ENCODE peak calls at places on chromosome 15, in five cellular contexts. One of them, this sample, is unnamed.

GRCh38 chr15:88625943-88626741 is 5.0 kb downstream of the AEN start:
- DNase-seq in non-pigmented ciliary epithelial cell: no peak
- DNase-seq in endothelial cell: no peak
- DNase-seq in activated CD8-positive, alpha-beta T cell treated with anti-CD3 and anti-CD28 coated beads for 36 hours: no peak
- DNase-seq in SJSA1: no peak
- DNase-seq in this sample: no peak

GRCh38 chr15:99239545-99240198 is 9.7 kb downstream of the TTC23 start:
- DNase-seq in non-pigmented ciliary epithelial cell: no peak
- DNase-seq in endothelial cell: no peak
- DNase-seq in activated CD8-positive, alpha-beta T cell treated with anti-CD3 and anti-CD28 coated beads for 36 hours: peak; percentile 48
- DNase-seq in SJSA1: no peak
- DNase-seq in this sample: no peak

GRCh38 chr15:60917469-60918130 is 311.5 kb downstream of the RORA start:
- DNase-seq in non-pigmented ciliary epithelial cell: no peak
- DNase-seq in endothelial cell: no peak
- DNase-seq in activated CD8-positive, alpha-beta T cell treated with anti-CD3 and anti-CD28 coated beads for 36 hours: no peak
- DNase-seq in SJSA1: no peak
- DNase-seq in this sample: no peak

GRCh38 chr15:94015324-94015723 is 216.0 kb upstream of the MCTP2 start:
- DNase-seq in non-pigmented ciliary epithelial cell: no peak
- DNase-seq in endothelial cell: no peak
- DNase-seq in activated CD8-positive, alpha-beta T cell treated with anti-CD3 and anti-CD28 coated beads for 36 hours: no peak
- DNase-seq in SJSA1: no peak
- DNase-seq in this sample: no peak

GRCh38 chr15:91717811-91718210 is 135.7 kb upstream of the SLCO3A1 start:
- DNase-seq in non-pigmented ciliary epithelial cell: no peak
- DNase-seq in endothelial cell: no peak
- DNase-seq in activated CD8-positive, alpha-beta T cell treated with anti-CD3 and anti-CD28 coated beads for 36 hours: no peak
- DNase-seq in SJSA1: no peak
- DNase-seq in this sample: no peak

GRCh38 chr15:101276501-101277037 is 716 bp downstream of the SELENOS start:
- DNase-seq in non-pigmented ciliary epithelial cell: no peak
- DNase-seq in endothelial cell: peak; percentile 38
- DNase-seq in activated CD8-positive, alpha-beta T cell treated with anti-CD3 and anti-CD28 coated beads for 36 hours: peak; percentile 61
- DNase-seq in SJSA1: peak; percentile 41
- DNase-seq in this sample: no peak

GRCh38 chr15:40296561-40297230 is 11.0 kb downstream of the PLCB2 start:
- DNase-seq in non-pigmented ciliary epithelial cell: no peak
- DNase-seq in endothelial cell: no peak
- DNase-seq in activated CD8-positive, alpha-beta T cell treated with anti-CD3 and anti-CD28 coated beads for 36 hours: no peak
- DNase-seq in SJSA1: no peak
- DNase-seq in this sample: no peak

GRCh38 chr15:73881539-73882320 is 8.4 kb downstream of the TBC1D21 start:
- DNase-seq in non-pigmented ciliary epithelial cell: no peak
- DNase-seq in endothelial cell: no peak
- DNase-seq in activated CD8-positive, alpha-beta T cell treated with anti-CD3 and anti-CD28 coated beads for 36 hours: no peak
- DNase-seq in SJSA1: no peak
- DNase-seq in this sample: no peak

GRCh38 chr15:64246364-64247189 is 83.8 kb upstream of the PPIB start:
- DNase-seq in non-pigmented ciliary epithelial cell: peak; percentile 83
- DNase-seq in endothelial cell: no peak
- DNase-seq in activated CD8-positive, alpha-beta T cell treated with anti-CD3 and anti-CD28 coated beads for 36 hours: peak; percentile 85
- DNase-seq in SJSA1: peak; percentile 70
- DNase-seq in this sample: peak; percentile 78

GRCh38 chr15:48493763-48494225 is 151.7 kb downstream of the FBN1 start:
- DNase-seq in non-pigmented ciliary epithelial cell: no peak
- DNase-seq in endothelial cell: no peak
- DNase-seq in activated CD8-positive, alpha-beta T cell treated with anti-CD3 and anti-CD28 coated beads for 36 hours: no peak
- DNase-seq in SJSA1: no peak
- DNase-seq in this sample: no peak

GRCh38 chr15:32843211-32843907 is 125.6 kb downstream of the GREM1 start:
- DNase-seq in non-pigmented ciliary epithelial cell: no peak
- DNase-seq in endothelial cell: no peak
- DNase-seq in activated CD8-positive, alpha-beta T cell treated with anti-CD3 and anti-CD28 coated beads for 36 hours: no peak
- DNase-seq in SJSA1: no peak
- DNase-seq in this sample: no peak

GRCh38 chr15:32933241-32933640 is 215.4 kb downstream of the GREM1 start:
- DNase-seq in non-pigmented ciliary epithelial cell: no peak
- DNase-seq in endothelial cell: no peak
- DNase-seq in activated CD8-positive, alpha-beta T cell treated with anti-CD3 and anti-CD28 coated beads for 36 hours: no peak
- DNase-seq in SJSA1: no peak
- DNase-seq in this sample: no peak

This sample was measured in HS-5.